ENCODE peak calls at places on chromosomes 1 and 21, in seven cellular contexts. P, L, Q, W, X, T and Y are unnamed samples.

GRCh38 chr1:164804366-164804765 is 245.4 kb downstream of the PBX1 start:
- DNase-seq in P (no peak), L (no peak), Q (no peak), W (no peak), X (no peak), T (no peak), Y (no peak)

GRCh38 chr1:77732090-77732489 is 27.6 kb downstream of the USP33 start:
- DNase-seq in P (no peak), L (no peak), Q (no peak), W (no peak), X (no peak), T (no peak), Y (no peak)

GRCh38 chr1:53305650-53306049 is 22.2 kb downstream of the LRP8 start:
- DNase-seq in P (no peak), L (no peak), Q (no peak), W (no peak), X (no peak), T (no peak), Y (peak)

GRCh38 chr1:153567621-153568366 is 2.1 kb upstream of the S100A2 start:
- DNase-seq in P (no peak), L (no peak), Q (no peak), W (no peak), X (no peak), T (peak), Y (no peak)

GRCh38 chr1:83815348-83815747 is 183.6 kb downstream of the TTLL7 start:
- DNase-seq in P (no peak), L (no peak), Q (no peak), W (no peak), X (no peak), T (no peak), Y (peak)

GRCh38 chr1:65255088-65256050 is 54.0 kb upstream of the DNAJC6 start:
- DNase-seq in P (no peak), L (no peak), Q (no peak), W (no peak), X (no peak), T (no peak), Y (peak)

GRCh38 chr1:246281639-246282038 is 225.4 kb downstream of the SMYD3 start:
- DNase-seq in P (no peak), L (no peak), Q (no peak), W (no peak), X (peak), T (no peak), Y (no peak)

GRCh38 chr1:184074383-184074782 is 22.9 kb downstream of the TSEN15 start:
- DNase-seq in P (no peak), L (no peak), Q (no peak), W (no peak), X (no peak), T (no peak), Y (no peak)

GRCh38 chr1:29267341-29268070 is 31.2 kb downstream of the PTPRU start:
- DNase-seq in P (no peak), L (no peak), Q (no peak), W (no peak), X (no peak), T (no peak), Y (no peak)

GRCh38 chr1:117365350-117366280 is 1.6 kb upstream of the MAN1A2 start:
- DNase-seq in P (no peak), L (no peak), Q (no peak), W (no peak), X (no peak), T (no peak), Y (peak)

GRCh38 chr1:192538407-192539311 is 36.9 kb upstream of the RGS1 start:
- DNase-seq in P (no peak), L (no peak), Q (no peak), W (no peak), X (no peak), T (no peak), Y (no peak)

GRCh38 chr1:205183676-205184335 is 27.7 kb downstream of the DSTYK start:
- DNase-seq in P (no peak), L (no peak), Q (no peak), W (no peak), X (no peak), T (no peak), Y (no peak)

GRCh38 chr1:89871768-89872473 is 51.1 kb downstream of the LRRC8D start:
- DNase-seq in P (no peak), L (no peak), Q (no peak), W (no peak), X (no peak), T (no peak), Y (no peak)

GRCh38 chr1:229544587-229544986 is 13.9 kb downstream of the ABCB10 start:
- DNase-seq in P (no peak), L (no peak), Q (no peak), W (no peak), X (no peak), T (no peak), Y (no peak)

GRCh38 chr1:154448271-154448905 is 43.2 kb downstream of the IL6R start:
- DNase-seq in P (no peak), L (no peak), Q (no peak), W (no peak), X (no peak), T (no peak), Y (no peak)

GRCh38 chr1:225700164-225700740 is 47.3 kb upstream of the ENAH start:
- DNase-seq in P (no peak), L (no peak), Q (peak), W (no peak), X (no peak), T (no peak), Y (no peak)

GRCh38 chr1:89608627-89609338 is 24.1 kb upstream of the LRRC8C start:
- DNase-seq in P (no peak), L (no peak), Q (no peak), W (no peak), X (no peak), T (peak), Y (no peak)

GRCh38 chr1:37858931-37859506 is 373 bp downstream of the MTF1 start:
- DNase-seq in P (no peak), L (no peak), Q (no peak), W (no peak), X (no peak), T (peak), Y (no peak)

GRCh38 chr1:235999259-235999925 is 65.5 kb downstream of the NID1 start:
- DNase-seq in P (no peak), L (no peak), Q (no peak), W (no peak), X (no peak), T (peak), Y (no peak)

GRCh38 chr21:23853796-23854379 is 1753.4 kb downstream of the MRPL39 start:
- DNase-seq in P (no peak), L (no peak), Q (no peak), W (no peak), X (no peak), T (no peak), Y (no peak)

GRCh38 chr1:228207851-228208821 is at the start of gene OBSCN:
- DNase-seq in P (no peak), L (no peak), Q (no peak), W (no peak), X (no peak), T (no peak), Y (no peak)

GRCh38 chr1:33880298-33880697 is 16.4 kb downstream of the HMGB4 start:
- DNase-seq in P (no peak), L (no peak), Q (no peak), W (no peak), X (no peak), T (no peak), Y (no peak)

GRCh38 chr1:64550505-64550904 is 80.6 kb downstream of the CACHD1 start:
- DNase-seq in P (no peak), L (no peak), Q (no peak), W (no peak), X (no peak), T (no peak), Y (no peak)

GRCh38 chr1:147211577-147211976 is 13.6 kb downstream of the FMO5 start:
- DNase-seq in P (no peak), L (no peak), Q (no peak), W (no peak), X (no peak), T (no peak), Y (no peak)

GRCh38 chr1:199685369-199685768 is 342.1 kb upstream of the NR5A2 start:
- DNase-seq in P (no peak), L (no peak), Q (no peak), W (no peak), X (no peak), T (no peak), Y (no peak)

GRCh38 chr1:77322061-77322900 is 40.5 kb downstream of the AK5 start:
- DNase-seq in P (no peak), L (no peak), Q (no peak), W (no peak), X (no peak), T (no peak), Y (no peak)

GRCh38 chr1:22329171-22329540 is 122.5 kb upstream of the ZBTB40 start:
- DNase-seq in P (no peak), L (no peak), Q (no peak), W (peak), X (no peak), T (no peak), Y (no peak)

GRCh38 chr1:156813750-156814570 is 2.7 kb downstream of the SH2D2A start:
- DNase-seq in P (peak), L (peak), Q (no peak), W (peak), X (peak), T (peak), Y (peak)

GRCh38 chr1:155253208-155253607 is 2.1 kb downstream of the ENTREP3 start:
- DNase-seq in P (no peak), L (no peak), Q (no peak), W (no peak), X (no peak), T (no peak), Y (no peak)

GRCh38 chr1:26538480-26539412 is 9.2 kb downstream of the RPS6KA1 start:
- DNase-seq in P (no peak), L (peak), Q (no peak), W (peak), X (no peak), T (peak), Y (peak)

GRCh38 chr1:224203243-224204016 is 20.4 kb downstream of the DEGS1 start:
- DNase-seq in P (no peak), L (no peak), Q (no peak), W (peak), X (no peak), T (no peak), Y (peak)

GRCh38 chr1:114155756-114156155 is 2.1 kb upstream of the SYT6 start:
- DNase-seq in P (no peak), L (no peak), Q (no peak), W (no peak), X (no peak), T (no peak), Y (no peak)

GRCh38 chr1:56434025-56434424 is 145.3 kb downstream of the PLPP3 start:
- DNase-seq in P (no peak), L (no peak), Q (no peak), W (no peak), X (no peak), T (no peak), Y (no peak)

GRCh38 chr1:68704800-68705443 is 208.0 kb upstream of the DEPDC1 start:
- DNase-seq in P (no peak), L (no peak), Q (no peak), W (no peak), X (no peak), T (no peak), Y (no peak)

GRCh38 chr1:32988665-32989064 is 24.1 kb upstream of the RNF19B start:
- DNase-seq in P (no peak), L (no peak), Q (no peak), W (no peak), X (no peak), T (no peak), Y (peak)

GRCh38 chr21:36854391-36854790 is 112.1 kb downstream of the HLCS start:
- DNase-seq in P (no peak), L (no peak), Q (no peak), W (peak), X (no peak), T (no peak), Y (no peak)